ENCODE peak calls at places on chromosomes 16 and 17, in nine cellular contexts. X is thoracic aorta; H is CD4-positive, CD25-positive, alpha-beta regulatory T cell; A is fibroblast of lung; M is lung; D is small intestine; F is adrenal gland; E is PC-9; B is IMR-90. C is an unnamed sample. For H3K4me1, the result is how much of the 10 kb centered on the place peaks cover.

GRCh38 chr17:78122991-78123249 is 5.6 kb downstream of the TMC6 start:
- DNase-seq in X (no peak), H (no peak), A (no peak), M (no peak), D (no peak), F (no peak), E (no peak), B (no peak), C (no peak)

GRCh38 chr17:47717261-47717697 is 15.8 kb upstream of the TBX21 start:
- DNase-seq in X (no peak), H (no peak), A (no peak), M (no peak), D (no peak), F (no peak), E (no peak), B (no peak), C (no peak)

GRCh38 chr17:74390680-74391653 is 23.7 kb downstream of the GPR142 start:
- DNase-seq in X (no peak), H (no peak), A (no peak), M (no peak), D (no peak), F (no peak), E (no peak), B (no peak), C (no peak)

GRCh38 chr17:75639771-75640555 is 6.7 kb downstream of the SMIM5 start:
- DNase-seq in X (no peak), H (no peak), A (no peak), M (no peak), D (peak), F (no peak), E (peak), B (no peak), C (no peak)

GRCh38 chr17:50834786-50835562 is 412 bp upstream of the WFIKKN2 start:
- DNase-seq in X (no peak), H (no peak), A (peak), M (no peak), D (peak), F (peak), E (no peak), B (peak), C (no peak)

GRCh38 chr16:65117701-65118448 is 4.0 kb downstream of the CDH11 start:
- DNase-seq in X (no peak), H (no peak), A (peak), M (peak), D (peak), F (peak), E (peak), B (peak), C (peak)

GRCh38 chr16:19718624-19718965 is 524 bp downstream of the IQCK start:
- DNase-seq in X (no peak), H (no peak), A (peak), M (no peak), D (peak), F (peak), E (no peak), B (peak), C (no peak)

GRCh38 chr16:79272141-79272577 is 328.4 kb downstream of the MAF start:
- DNase-seq in X (no peak), H (peak), A (no peak), M (no peak), D (peak), F (no peak), E (no peak), B (no peak), C (no peak)

GRCh38 chr17:37191219-37191618 is 184.6 kb upstream of the C17orf78 start:
- DNase-seq in X (no peak), H (no peak), A (peak), M (no peak), D (no peak), F (no peak), E (no peak), B (peak), C (no peak)

GRCh38 chr17:33292184-33292980 is 713 bp downstream of the ASIC2 start:
- DNase-seq in X (no peak), H (no peak), A (peak), M (no peak), D (peak), F (no peak), E (peak), B (peak), C (no peak)

GRCh38 chr16:20333120-20333519 is 5.8 kb upstream of the GP2 start:
- DNase-seq in X (no peak), H (no peak), A (no peak), M (no peak), D (no peak), F (no peak), E (no peak), B (no peak), C (no peak)

GRCh38 chr17:41762391-41762790 is 24.1 kb downstream of the JUP start:
- DNase-seq in X (no peak), H (no peak), A (no peak), M (no peak), D (no peak), F (no peak), E (no peak), B (no peak), C (no peak)

GRCh38 chr17:75231071-75231470 is 25.6 kb downstream of the NUP85 start:
- DNase-seq in X (no peak), H (no peak), A (no peak), M (no peak), D (no peak), F (no peak), E (no peak), B (no peak), C (no peak)

GRCh38 chr16:25148568-25149215 is 37.1 kb downstream of the LCMT1 start:
- DNase-seq in X (no peak), H (no peak), A (no peak), M (no peak), D (no peak), F (no peak), E (no peak), B (no peak), C (no peak)

GRCh38 chr17:2233441-2233947 is 70.1 kb downstream of the SMG6 start:
- DNase-seq in X (peak), H (no peak), A (peak), M (no peak), D (no peak), F (no peak), E (no peak), B (peak), C (no peak)

GRCh38 chr17:56943505-56944125 is 17.2 kb downstream of the COIL start:
- DNase-seq in X (no peak), H (no peak), A (no peak), M (no peak), D (no peak), F (no peak), E (no peak), B (no peak), C (no peak)

GRCh38 chr16:1791943-1792812 is 1.3 kb downstream of the IGFALS start:
- DNase-seq in X (no peak), H (no peak), A (no peak), M (no peak), D (no peak), F (no peak), E (no peak), B (no peak), C (no peak)

GRCh38 chr16:80263181-80263823 is 277.5 kb upstream of the DYNLRB2 start:
- DNase-seq in X (no peak), H (no peak), A (no peak), M (no peak), D (no peak), F (no peak), E (no peak), B (no peak), C (no peak)

GRCh38 chr17:66006654-66007053 is 185.3 kb downstream of the CEP112 start:
- DNase-seq in X (no peak), H (no peak), A (no peak), M (no peak), D (no peak), F (no peak), E (no peak), B (no peak), C (no peak)

GRCh38 chr17:4014148-4014927 is 50.1 kb upstream of the ATP2A3 start:
- DNase-seq in X (no peak), H (no peak), A (no peak), M (no peak), D (peak), F (no peak), E (no peak), B (no peak), C (no peak)

GRCh38 chr16:78877114-78877513 is 723.4 kb downstream of the MAF start:
- DNase-seq in X (no peak), H (no peak), A (no peak), M (no peak), D (no peak), F (no peak), E (no peak), B (no peak), C (no peak)

GRCh38 chr16:9567674-9568073 is 476.2 kb downstream of the HAPSTR1 start:
- DNase-seq in X (no peak), H (no peak), A (no peak), M (no peak), D (no peak), F (no peak), E (no peak), B (no peak), C (no peak)

GRCh38 chr16:9870962-9871361 is 311.3 kb downstream of the GRIN2A start:
- DNase-seq in X (no peak), H (no peak), A (no peak), M (no peak), D (no peak), F (no peak), E (no peak), B (no peak), C (no peak)

GRCh38 chr17:63816669-63817068 is 10.6 kb upstream of the PSMC5 start:
- DNase-seq in X (no peak), H (no peak), A (peak), M (no peak), D (no peak), F (no peak), E (no peak), B (peak), C (no peak)

GRCh38 chr17:28729950-28730330 is 1.4 kb downstream of the NEK8 start:
- DNase-seq in X (no peak), H (no peak), A (no peak), M (no peak), D (no peak), F (no peak), E (no peak), B (no peak), C (no peak)

GRCh38 chr17:17840751-17841591 is 4.2 kb upstream of the SREBF1 start:
- DNase-seq in X (no peak), H (no peak), A (peak), M (no peak), D (peak), F (peak), E (peak), B (peak), C (no peak)

GRCh38 chr17:69761767-69762321 is 313.2 kb upstream of the KCNJ16 start:
- DNase-seq in X (no peak), H (no peak), A (peak), M (no peak), D (no peak), F (no peak), E (peak), B (peak), C (peak)

GRCh38 chr17:58344047-58344790 is 7.8 kb downstream of the SUPT4H1 start:
- DNase-seq in X (no peak), H (peak), A (no peak), M (no peak), D (peak), F (no peak), E (no peak), B (no peak), C (no peak)

GRCh38 chr16:9099131-9099625 is 7.7 kb downstream of the HAPSTR1 start:
- DNase-seq in X (no peak), H (no peak), A (no peak), M (peak), D (peak), F (no peak), E (no peak), B (peak), C (no peak)

GRCh38 chr17:67435122-67435521 is 58.0 kb downstream of the PITPNC1 start:
- DNase-seq in X (no peak), H (no peak), A (no peak), M (no peak), D (peak), F (peak), E (no peak), B (no peak), C (no peak)

GRCh38 chr16:11225677-11226549 is 30.1 kb downstream of the SOCS1 start:
- DNase-seq in X (no peak), H (no peak), A (no peak), M (no peak), D (no peak), F (no peak), E (no peak), B (no peak), C (no peak)

GRCh38 chr17:34669511-34669910 is 90.1 kb downstream of the TMEM132E start:
- DNase-seq in X (no peak), H (no peak), A (no peak), M (no peak), D (no peak), F (no peak), E (no peak), B (no peak), C (no peak)

GRCh38 chr16:14199624-14200023 is 128.5 kb downstream of the MRTFB start:
- DNase-seq in X (no peak), H (no peak), A (peak), M (no peak), D (no peak), F (no peak), E (no peak), B (peak), C (no peak)

GRCh38 chr17:19338031-19338990 is 24.2 kb downstream of the B9D1 start:
- DNase-seq in X (no peak), H (peak), A (peak), M (peak), D (peak), F (peak), E (peak), B (peak), C (no peak)

GRCh38 chr16:67803894-67804293 is 2.5 kb downstream of the RANBP10 start:
- DNase-seq in X (no peak), H (no peak), A (no peak), M (no peak), D (no peak), F (no peak), E (no peak), B (no peak), C (no peak)
- H3K4me1 ChIP-seq in X (under half), H (half or more), A (under half), M (under half), D (under half), F (under half), E (under half), B (under half), C (under half)

DNA sequence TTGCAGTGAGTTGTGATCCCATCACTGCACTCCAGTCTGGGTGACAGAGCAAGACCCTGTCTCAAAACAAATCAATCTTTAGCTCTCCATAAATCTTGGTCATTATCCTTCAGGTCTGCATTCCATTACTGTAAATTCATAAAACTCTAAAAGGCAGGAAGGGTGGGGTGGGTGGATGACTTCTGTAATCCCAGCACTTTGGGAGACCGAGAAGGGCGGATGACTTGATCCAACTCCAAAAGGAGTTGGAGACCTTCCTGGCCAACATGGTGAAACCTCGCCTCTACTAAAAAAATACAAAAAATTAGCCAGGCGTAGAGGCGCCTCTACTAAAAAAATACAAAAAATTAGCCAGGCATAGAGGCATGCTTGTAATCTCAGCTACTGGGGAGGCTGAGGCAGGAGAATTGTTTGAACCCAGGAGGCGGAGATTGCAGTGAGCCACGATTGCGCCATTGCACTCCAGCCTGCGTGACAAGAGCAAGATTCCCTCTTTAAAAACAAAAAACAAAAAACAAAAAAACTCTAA is 2.2 kb upstream of the UBE2Z start:
- DNase-seq in X (no peak), H (no peak), A (no peak), M (no peak), D (no peak), F (no peak), E (no peak), B (no peak), C (no peak)
- H3K4me1 ChIP-seq in X (under half), H (under half), A (under half), M (under half), D (under half), F (under half), E (under half), B (under half), C (under half)

GRCh38 chr17:49216953-49217650 is 6.6 kb downstream of the ABI3 start:
- DNase-seq in X (no peak), H (no peak), A (no peak), M (peak), D (no peak), F (peak), E (no peak), B (no peak), C (no peak)

GRCh38 chr17:49218941-49219913 is 8.7 kb downstream of the ABI3 start:
- DNase-seq in X (no peak), H (no peak), A (no peak), M (no peak), D (peak), F (peak), E (no peak), B (no peak), C (no peak)

GRCh38 chr17:49217651-49218413 is 7.3 kb downstream of the ABI3 start:
- DNase-seq in X (no peak), H (peak), A (no peak), M (peak), D (peak), F (peak), E (no peak), B (no peak), C (no peak)

GRCh38 chr17:49223168-49223516 is 7.4 kb downstream of the PHOSPHO1 start:
- DNase-seq in X (no peak), H (no peak), A (no peak), M (no peak), D (no peak), F (no peak), E (no peak), B (no peak), C (no peak)

GRCh38 chr17:49219987-49220386 is 9.5 kb downstream of the ABI3 start:
- DNase-seq in X (no peak), H (no peak), A (no peak), M (no peak), D (no peak), F (no peak), E (no peak), B (no peak), C (no peak)
- H3K4me1 ChIP-seq in X (under half), H (half or more), A (under half), M (under half), D (under half), F (under half), E (under half), B (under half), C (under half)

GRCh38 chr16:89330177-89330856 is 112.8 kb downstream of the ZNF778 start:
- DNase-seq in X (no peak), H (peak), A (no peak), M (no peak), D (no peak), F (no peak), E (peak), B (peak), C (no peak)
- H3K4me1 ChIP-seq in X (under half), H (half or more), A (under half), M (under half), D (under half), F (half or more), E (half or more), B (under half), C (half or more)

GRCh38 chr17:14305785-14306496 is 5.1 kb downstream of the HS3ST3B1 start:
- DNase-seq in X (no peak), H (no peak), A (no peak), M (no peak), D (no peak), F (no peak), E (no peak), B (no peak), C (no peak)
- H3K4me1 ChIP-seq in X (under half), H (half or more), A (under half), M (under half), D (under half), F (under half), E (under half), B (under half), C (under half)

DNA sequence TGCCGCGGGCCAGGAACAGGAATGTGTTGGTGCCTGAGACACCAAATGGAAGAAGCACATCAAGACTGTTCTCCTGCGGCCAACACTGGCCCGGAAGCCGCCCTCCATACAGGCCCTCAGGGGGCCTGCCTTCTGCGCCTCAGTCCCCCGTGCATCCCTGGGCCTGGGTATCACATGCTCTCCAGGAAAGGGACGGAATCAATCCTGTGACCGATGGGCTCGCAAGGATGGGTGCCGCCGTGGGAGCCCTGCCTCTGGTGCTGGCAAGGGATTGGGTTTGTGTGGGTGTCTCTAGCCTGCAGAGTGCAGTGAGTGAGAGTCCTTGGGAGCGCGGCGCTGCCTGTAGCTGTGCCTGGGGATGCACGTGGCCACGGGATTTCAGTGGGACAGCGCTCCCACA is 19.4 kb downstream of the CIBAR2 start:
- DNase-seq in X (no peak), H (no peak), A (no peak), M (no peak), D (no peak), F (no peak), E (no peak), B (no peak), C (no peak)
- H3K4me1 ChIP-seq in X (under half), H (under half), A (under half), M (under half), D (under half), F (under half), E (under half), B (under half), C (under half)

GRCh38 chr16:70705056-70705455 is 19.2 kb upstream of the MTSS2 start:
- DNase-seq in X (no peak), H (no peak), A (no peak), M (no peak), D (no peak), F (no peak), E (no peak), B (peak), C (no peak)
- H3K4me1 ChIP-seq in X (half or more), H (under half), A (half or more), M (under half), D (under half), F (under half), E (under half), B (half or more), C (under half)

GRCh38 chr17:81967533-81968395 is 6.8 kb upstream of the NOTUM start:
- DNase-seq in X (no peak), H (peak), A (peak), M (peak), D (peak), F (peak), E (peak), B (peak), C (no peak)
- H3K4me1 ChIP-seq in X (under half), H (under half), A (under half), M (under half), D (under half), F (under half), E (under half), B (under half), C (under half)

C was measured in Panc1.